ENCODE peak calls at places on chromosomes 12 and 14, in six cellular contexts. J is suprapubic skin, T is endothelial cell of umbilical vein, D is spleen, C is GM12878, O is transverse colon. I is an unnamed sample.

GRCh38 chr14:80212025-80212402 is 710 bp upstream of the DIO2 start:
- DNase-seq in C (no peak), T (peak; percentile 31), J (no peak), O (no peak), D (no peak), I (no peak)

GRCh38 chr14:47262801-47263200 is 412.6 kb downstream of the MDGA2 start:
- DNase-seq in J (no peak), O (no peak), T (no peak), D (no peak), C (no peak), I (no peak)

GRCh38 chr12:116320839-116321238 is 43.3 kb upstream of the MED13L start:
- DNase-seq in D (no peak), O (no peak), J (no peak), T (no peak), C (no peak), I (no peak)

GRCh38 chr12:30197392-30198047 is 413.8 kb upstream of the TMTC1 start:
- DNase-seq in D (no peak), O (no peak), T (no peak), J (no peak), C (no peak), I (no peak)

GRCh38 chr14:90624228-90624627 is 192.0 kb downstream of the TTC7B start:
- DNase-seq in O (no peak), T (peak; percentile 55), D (no peak), C (no peak), J (no peak), I (no peak)

GRCh38 chr12:42332301-42332894 is 6.4 kb downstream of the PPHLN1 start:
- DNase-seq in D (no peak), T (peak; percentile 67), J (no peak), O (no peak), C (no peak), I (peak; percentile 35)

GRCh38 chr12:71967176-71967575 is 28.5 kb downstream of the TPH2 start:
- DNase-seq in D (no peak), J (no peak), C (no peak), O (no peak), T (no peak), I (no peak)

GRCh38 chr14:30621354-30621953 is 665 bp upstream of the SCFD1 start:
- DNase-seq in D (peak; percentile 77), T (no peak), J (no peak), C (no peak), O (peak; percentile 34), I (peak; percentile 43)

GRCh38 chr12:11762723-11763326 is 113.4 kb downstream of the ETV6 start:
- DNase-seq in T (no peak), C (peak; percentile 88), J (no peak), D (no peak), O (no peak), I (no peak)

GRCh38 chr14:100649173-100649519 is 61.9 kb upstream of the BEGAIN start:
- DNase-seq in O (no peak), T (peak; percentile 61), J (no peak), D (no peak), C (no peak), I (no peak)

GRCh38 chr14:28987516-28987915 is 220.9 kb downstream of the FOXG1 start:
- DNase-seq in O (no peak), T (no peak), C (no peak), D (no peak), J (no peak), I (no peak)

GRCh38 chr12:76220980-76221379 is 127.2 kb downstream of the BBS10 start:
- DNase-seq in O (no peak), D (no peak), C (no peak), J (no peak), T (no peak), I (no peak)

GRCh38 chr12:109921982-109922381 is 21.9 kb downstream of the TCHP start:
- DNase-seq in C (no peak), O (no peak), D (no peak), T (no peak), J (no peak), I (no peak)

GRCh38 chr14:67265131-67265530 is 23.9 kb downstream of the PALS1 start:
- DNase-seq in O (no peak), C (no peak), J (no peak), T (no peak), D (no peak), I (no peak)

GRCh38 chr12:75658826-75659823 is 147.7 kb upstream of the KRR1 start:
- DNase-seq in J (no peak), D (no peak), C (no peak), O (no peak), T (peak; percentile 77), I (no peak)

GRCh38 chr12:110639336-110640178 is 25.6 kb downstream of the TCTN1 start:
- DNase-seq in T (peak; percentile 12), C (no peak), J (no peak), D (no peak), O (no peak), I (no peak)

DNA sequence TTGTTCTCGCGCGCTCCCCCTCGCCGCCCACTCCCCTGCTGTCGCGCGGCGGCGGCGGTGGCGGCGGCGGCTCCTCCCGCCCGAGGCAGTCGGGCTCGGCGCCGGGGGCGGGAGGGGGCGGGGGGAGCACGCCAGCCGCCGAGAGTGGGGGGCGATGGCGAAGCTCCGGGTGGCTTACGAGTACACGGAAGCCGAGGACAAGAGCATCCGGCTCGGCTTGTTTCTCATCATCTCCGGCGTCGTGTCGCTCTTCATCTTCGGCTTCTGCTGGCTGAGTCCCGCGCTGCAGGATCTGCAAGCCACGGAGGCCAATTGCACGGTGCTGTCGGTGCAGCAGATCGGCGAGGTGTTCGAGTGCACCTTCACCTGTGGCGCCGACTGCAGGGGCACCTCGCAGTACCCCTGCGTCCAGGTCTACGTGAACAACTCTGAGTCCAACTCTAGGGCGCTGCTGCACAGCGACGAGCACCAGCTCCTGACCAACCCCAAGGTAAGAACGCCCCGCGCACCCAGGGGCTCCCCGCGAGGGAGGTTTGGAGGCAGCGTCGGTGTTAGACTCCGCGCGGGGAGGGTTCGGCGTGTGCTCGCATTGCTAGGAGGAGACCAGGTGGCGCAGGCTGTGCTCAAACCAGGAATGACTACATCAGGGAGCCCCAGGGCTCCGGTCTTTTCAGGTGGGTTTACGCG is 634 bp downstream of the KCNMB4 start:
- DNase-seq in C (no peak), T (peak; percentile 36), O (peak; percentile 41), J (peak; percentile 61), D (peak; percentile 89), I (no peak)
- TF ChIP-seq POLR2AphosphoS5 in C (no peak), T (no peak), O (no peak), J (no peak), D (peak; percentile 64), I (no peak)

DNA sequence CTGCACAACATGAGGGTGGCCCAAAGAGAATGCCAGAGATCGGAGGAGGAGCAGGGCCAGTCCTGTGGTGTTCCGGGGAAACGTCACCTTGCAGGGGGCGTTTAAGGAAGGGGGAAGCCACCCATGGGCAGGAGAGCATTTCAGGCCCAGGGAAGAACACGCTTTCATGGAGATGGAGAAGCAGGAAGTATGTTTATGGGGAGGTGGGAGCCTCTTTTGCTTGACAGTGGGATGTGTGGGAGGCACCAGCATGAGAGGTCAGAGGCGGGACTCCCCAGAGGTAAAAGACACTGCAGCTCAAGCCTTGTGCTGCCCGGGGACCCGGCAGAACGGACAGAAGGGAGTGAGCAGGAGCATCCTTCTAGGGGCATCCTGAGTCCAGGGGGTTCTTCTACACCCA is 1.3 kb upstream of the LRTM2 start:
- DNase-seq in D (no peak), J (no peak), T (no peak), C (no peak), O (no peak), I (no peak)
- H3K27me3 ChIP-seq in D (peaks cover 28% of the 10 kb centered on the region), J (peaks cover 64% of the 10 kb centered on the region), T (peaks cover 30% of the 10 kb centered on the region), C (peaks cover 11% of the 10 kb centered on the region), O (peaks cover 55% of the 10 kb centered on the region), I (peaks cover 12% of the 10 kb centered on the region)

DNA sequence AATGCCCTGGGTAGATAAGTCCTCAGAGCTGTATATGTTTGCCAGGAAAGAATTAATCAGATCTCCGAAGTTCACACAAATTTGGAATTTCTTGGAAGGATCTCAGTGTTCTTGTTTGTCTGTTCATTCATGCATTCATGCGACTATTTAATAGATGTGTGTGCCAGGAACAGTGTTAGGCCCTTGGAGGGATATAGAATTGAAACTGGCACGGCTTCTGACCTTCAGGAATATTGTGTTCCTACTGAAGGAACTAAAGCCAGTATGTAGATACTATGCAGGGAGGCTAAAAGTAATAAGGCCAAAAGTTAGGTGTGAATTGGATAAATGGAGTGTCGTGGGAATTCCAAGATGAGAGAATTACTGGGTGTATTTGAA is 166.0 kb upstream of the NOS1 start:
- DNase-seq in D (no peak), O (no peak), J (no peak), C (no peak), T (no peak), I (no peak)
- TF ChIP-seq POLR2AphosphoS5 in D (no peak), O (no peak), J (no peak), C (no peak), T (no peak), I (no peak)

GRCh38 chr14:105837349-105838063 is 311.1 kb downstream of the TMEM121 start:
- DNase-seq in T (no peak), D (no peak), C (no peak), J (no peak), O (no peak), I (no peak)

GRCh38 chr14:105838107-105838506 is 311.7 kb downstream of the TMEM121 start:
- DNase-seq in O (no peak), T (no peak), J (no peak), C (no peak), D (no peak), I (no peak)

GRCh38 chr14:105838591-105839424 is 312.4 kb downstream of the TMEM121 start:
- DNase-seq in T (no peak), O (no peak), D (no peak), J (peak; percentile 51), C (no peak), I (no peak)

GRCh38 chr14:105836730-105837129 is 310.3 kb downstream of the TMEM121 start:
- DNase-seq in C (no peak), J (no peak), O (no peak), T (no peak), D (no peak), I (no peak)

GRCh38 chr14:105836160-105836559 is 309.8 kb downstream of the TMEM121 start:
- DNase-seq in J (no peak), C (no peak), T (no peak), O (no peak), D (no peak), I (no peak)
- H3K27me3 ChIP-seq in J (no peaks in the 10 kb centered on the region), C (no peaks in the 10 kb centered on the region), T (no peaks in the 10 kb centered on the region), O (no peaks in the 10 kb centered on the region), D (no peaks in the 10 kb centered on the region), I (no peaks in the 10 kb centered on the region)

I was measured in HL-60.